ENCODE peak calls at places on chromosome 22, in six cellular contexts. T is neuronal stem cell; Q is NT2/D1; H is mucosa of descending colon; L is GM23248; Z is CD4-positive, CD25-positive, alpha-beta regulatory T cell. Y is an unnamed sample. For H3K36me3, the result is how much of the 10 kb centered on the place peaks cover.

GRCh38 chr22:31084811-31085492 is 3.8 kb downstream of the SMTN start:
- DNase-seq in T (peak), Q (peak), H (peak), L (peak), Z (peak), Y (peak)

GRCh38 chr22:46457502-46458488 is 79.6 kb downstream of the CELSR1 start:
- DNase-seq in T (no peak), Q (no peak), H (no peak), L (peak), Z (no peak), Y (no peak)

GRCh38 chr22:36384766-36385400 is 2.9 kb downstream of the MYH9 start:
- DNase-seq in T (no peak), Q (no peak), H (no peak), L (peak), Z (peak), Y (peak)

GRCh38 chr22:45051946-45052345 is 42.1 kb upstream of the PHF21B start:
- DNase-seq in T (no peak), Q (no peak), H (no peak), L (no peak), Z (no peak), Y (no peak)

GRCh38 chr22:34324763-34325162 is 404.5 kb upstream of the LARGE1 start:
- DNase-seq in T (no peak), Q (no peak), H (no peak), L (no peak), Z (no peak), Y (no peak)

GRCh38 chr22:50581950-50582561 is 593 bp downstream of the CHKB start:
- DNase-seq in T (no peak), Q (no peak), H (no peak), L (peak), Z (peak), Y (no peak)

GRCh38 chr22:27195104-27195503 is 537.7 kb downstream of the MIAT start:
- DNase-seq in T (no peak), Q (no peak), H (peak), L (no peak), Z (no peak), Y (no peak)

GRCh38 chr22:33787645-33788456 is 132.4 kb downstream of the LARGE1 start:
- DNase-seq in T (no peak), Q (no peak), H (no peak), L (no peak), Z (no peak), Y (no peak)

GRCh38 chr22:32558681-32559355 is 84.2 kb downstream of the FBXO7 start:
- DNase-seq in T (no peak), Q (no peak), H (peak), L (peak), Z (no peak), Y (no peak)

GRCh38 chr22:30310881-30311771 is 15.6 kb downstream of the TBC1D10A start:
- DNase-seq in T (no peak), Q (no peak), H (peak), L (peak), Z (no peak), Y (no peak)

GRCh38 chr22:37218399-37218770 is 6.1 kb upstream of the SSTR3 start:
- DNase-seq in T (no peak), Q (no peak), H (no peak), L (no peak), Z (peak), Y (no peak)

GRCh38 chr22:45925811-45926351 is 51.1 kb downstream of the WNT7B start:
- DNase-seq in T (no peak), Q (no peak), H (no peak), L (no peak), Z (no peak), Y (no peak)

GRCh38 chr22:39383841-39384625 is 15.5 kb upstream of the TAB1 start:
- DNase-seq in T (no peak), Q (no peak), H (no peak), L (peak), Z (no peak), Y (no peak)

GRCh38 chr22:38973289-38974169 is 8.6 kb upstream of the APOBEC3B start:
- DNase-seq in T (peak), Q (no peak), H (no peak), L (peak), Z (peak), Y (peak)

GRCh38 chr22:36986242-36986821 is 32.9 kb downstream of the TST start:
- DNase-seq in T (no peak), Q (no peak), H (peak), L (no peak), Z (peak), Y (peak)

GRCh38 chr22:45639747-45640102 is 31.9 kb upstream of the ATXN10 start:
- DNase-seq in T (no peak), Q (no peak), H (no peak), L (no peak), Z (peak), Y (no peak)

GRCh38 chr22:40791241-40791640 is 27.9 kb downstream of the SLC25A17 start:
- DNase-seq in T (no peak), Q (no peak), H (no peak), L (no peak), Z (no peak), Y (peak)

GRCh38 chr22:36606659-36607058 is 77.7 kb upstream of the EIF3D start:
- DNase-seq in T (no peak), Q (no peak), H (no peak), L (no peak), Z (no peak), Y (no peak)

GRCh38 chr22:30747493-30747892 is 52.8 kb downstream of the OSBP2 start:
- DNase-seq in T (no peak), Q (no peak), H (peak), L (no peak), Z (no peak), Y (no peak)

GRCh38 chr22:46436595-46437163 is 100.7 kb downstream of the CELSR1 start:
- DNase-seq in T (no peak), Q (no peak), H (no peak), L (peak), Z (no peak), Y (no peak)

GRCh38 chr22:28951969-28952521 is 68.7 kb downstream of the ZNRF3 start:
- DNase-seq in T (no peak), Q (no peak), H (no peak), L (no peak), Z (no peak), Y (peak)

GRCh38 chr22:42697542-42698013 is 23.1 kb downstream of the A4GALT start:
- DNase-seq in T (no peak), Q (no peak), H (peak), L (peak), Z (no peak), Y (no peak)

GRCh38 chr22:37665487-37665886 is 7.0 kb downstream of the PDXP start:
- DNase-seq in T (no peak), Q (no peak), H (no peak), L (no peak), Z (no peak), Y (no peak)

GRCh38 chr22:25919452-25919851 is 177.5 kb downstream of the MYO18B start:
- DNase-seq in T (no peak), Q (no peak), H (no peak), L (no peak), Z (no peak), Y (no peak)

GRCh38 chr22:46965552-46966494 is 203.4 kb downstream of the TBC1D22A start:
- DNase-seq in T (no peak), Q (no peak), H (no peak), L (no peak), Z (no peak), Y (no peak)

GRCh38 chr22:24875862-24876506 is 70.0 kb downstream of the SGSM1 start:
- DNase-seq in T (peak), Q (peak), H (no peak), L (peak), Z (peak), Y (peak)

GRCh38 chr22:32745251-32745995 is 56.1 kb upstream of the TIMP3 start:
- DNase-seq in T (peak), Q (peak), H (peak), L (peak), Z (no peak), Y (no peak)

GRCh38 chr22:37337204-37337943 is 55.1 kb downstream of the CYTH4 start:
- DNase-seq in T (no peak), Q (no peak), H (no peak), L (peak), Z (no peak), Y (no peak)

GRCh38 chr22:46609175-46609690 is 11.0 kb upstream of the GRAMD4 start:
- DNase-seq in T (no peak), Q (no peak), H (peak), L (no peak), Z (no peak), Y (no peak)

GRCh38 chr22:25827415-25827814 is 85.4 kb downstream of the MYO18B start:
- DNase-seq in T (peak), Q (no peak), H (no peak), L (no peak), Z (no peak), Y (no peak)

GRCh38 chr22:21641795-21642583 is at the start of gene SDF2L1:
- DNase-seq in T (peak), Q (peak), H (peak), L (peak), Z (peak), Y (peak)

GRCh38 chr22:21641417-21641794 is 696 bp upstream of the SDF2L1 start:
- DNase-seq in T (no peak), Q (no peak), H (peak), L (peak), Z (no peak), Y (peak)

GRCh38 chr22:21640810-21641209 is 1.3 kb upstream of the SDF2L1 start:
- DNase-seq in T (no peak), Q (no peak), H (no peak), L (no peak), Z (no peak), Y (no peak)

GRCh38 chr22:21642584-21643448 is 714 bp downstream of the SDF2L1 start:
- DNase-seq in T (no peak), Q (no peak), H (peak), L (peak), Z (peak), Y (peak)

GRCh38 chr22:21643533-21644357 is 1.6 kb downstream of the SDF2L1 start:
- DNase-seq in T (no peak), Q (no peak), H (no peak), L (no peak), Z (no peak), Y (no peak)
- H3K4me3 ChIP-seq in T (peak), Q (peak), H (no peak), L (peak), Z (no peak), Y (peak)

GRCh38 chr22:43926349-43926710 is 2.7 kb downstream of the PNPLA3 start:
- DNase-seq in T (no peak), Q (no peak), H (no peak), L (no peak), Z (no peak), Y (no peak)

GRCh38 chr22:43931771-43932170 is 8.2 kb downstream of the PNPLA3 start:
- DNase-seq in T (no peak), Q (no peak), H (no peak), L (no peak), Z (no peak), Y (no peak)

GRCh38 chr22:43925433-43926348 is 2.1 kb downstream of the PNPLA3 start:
- DNase-seq in T (peak), Q (no peak), H (no peak), L (no peak), Z (no peak), Y (peak)

GRCh38 chr22:43923631-43924548 is at the start of gene PNPLA3:
- DNase-seq in T (peak), Q (peak), H (peak), L (peak), Z (peak), Y (peak)

DNA sequence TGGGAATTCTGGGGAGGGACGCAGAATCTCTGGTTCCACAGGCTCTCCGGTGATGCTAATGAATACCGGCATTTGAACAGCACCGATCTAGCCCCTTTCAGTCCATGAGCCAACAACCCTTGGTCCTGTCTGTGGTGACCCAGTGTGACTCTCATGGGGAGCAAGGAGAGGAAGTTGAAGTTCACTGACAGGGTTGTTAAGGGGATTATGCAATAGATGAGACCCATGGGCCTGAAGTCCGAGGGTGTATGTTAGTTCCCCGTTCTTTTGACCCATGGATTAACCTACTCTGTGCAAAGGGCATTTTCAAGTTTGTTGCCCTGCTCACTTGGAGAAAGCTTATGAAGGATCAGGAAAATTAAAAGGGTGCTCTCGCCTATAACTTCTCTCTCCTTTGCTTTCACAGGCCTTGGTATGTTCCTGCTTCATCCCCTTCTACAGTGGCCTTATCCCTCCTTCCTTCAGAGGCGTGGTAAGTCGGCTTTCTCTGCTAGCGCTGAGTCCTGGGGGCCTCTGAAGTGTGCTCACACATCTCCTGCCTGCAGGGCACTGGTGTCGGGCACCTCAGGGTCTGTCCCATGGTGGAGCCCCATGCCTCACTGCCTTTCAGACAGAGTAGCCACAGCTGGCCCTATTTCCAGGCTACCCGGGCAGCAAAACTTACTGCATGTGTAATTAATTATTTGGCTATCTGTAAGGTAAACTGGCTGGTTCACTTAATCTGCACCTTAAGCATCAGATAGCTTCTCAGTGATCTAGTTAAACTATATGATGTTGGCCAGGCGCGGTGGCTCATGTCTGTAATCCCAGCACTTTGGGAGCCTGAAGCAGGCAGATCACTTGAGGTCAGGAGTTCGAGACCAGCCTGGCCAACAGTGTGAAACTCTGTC is 5.1 kb downstream of the PNPLA3 start:
- DNase-seq in T (no peak), Q (no peak), H (no peak), L (no peak), Z (no peak), Y (no peak)
- H3K36me3 ChIP-seq in T (half or more), Q (half or more), H (under half), L (under half), Z (under half), Y (under half)

GRCh38 chr22:49269371-49269770 is 558.3 kb downstream of the BRD1 start:
- DNase-seq in T (no peak), Q (peak), H (no peak), L (no peak), Z (no peak), Y (no peak)

GRCh38 chr22:49268924-49269323 is 558.7 kb downstream of the BRD1 start:
- DNase-seq in T (no peak), Q (no peak), H (no peak), L (no peak), Z (no peak), Y (no peak)

GRCh38 chr22:49264696-49265095 is 563.0 kb downstream of the BRD1 start:
- DNase-seq in T (no peak), Q (no peak), H (no peak), L (no peak), Z (no peak), Y (no peak)

GRCh38 chr22:49267996-49268395 is 559.7 kb downstream of the BRD1 start:
- DNase-seq in T (no peak), Q (no peak), H (no peak), L (no peak), Z (no peak), Y (no peak)

GRCh38 chr22:49266561-49267519 is 560.8 kb downstream of the BRD1 start:
- DNase-seq in T (no peak), Q (no peak), H (no peak), L (no peak), Z (no peak), Y (no peak)
- H3K4me3 ChIP-seq in T (no peak), Q (no peak), H (no peak), L (no peak), Z (no peak), Y (no peak)

GRCh38 chr22:23257889-23258825 is 77.8 kb downstream of the BCR start:
- DNase-seq in T (no peak), Q (no peak), H (no peak), L (no peak), Z (no peak), Y (no peak)

GRCh38 chr22:23256138-23256932 is 76.0 kb downstream of the BCR start:
- DNase-seq in T (no peak), Q (no peak), H (no peak), L (no peak), Z (no peak), Y (no peak)

GRCh38 chr22:23256986-23257888 is 76.9 kb downstream of the BCR start:
- DNase-seq in T (no peak), Q (no peak), H (peak), L (peak), Z (no peak), Y (no peak)

GRCh38 chr22:23253475-23254055 is 73.3 kb downstream of the BCR start:
- DNase-seq in T (no peak), Q (no peak), H (no peak), L (no peak), Z (no peak), Y (no peak)

DNA sequence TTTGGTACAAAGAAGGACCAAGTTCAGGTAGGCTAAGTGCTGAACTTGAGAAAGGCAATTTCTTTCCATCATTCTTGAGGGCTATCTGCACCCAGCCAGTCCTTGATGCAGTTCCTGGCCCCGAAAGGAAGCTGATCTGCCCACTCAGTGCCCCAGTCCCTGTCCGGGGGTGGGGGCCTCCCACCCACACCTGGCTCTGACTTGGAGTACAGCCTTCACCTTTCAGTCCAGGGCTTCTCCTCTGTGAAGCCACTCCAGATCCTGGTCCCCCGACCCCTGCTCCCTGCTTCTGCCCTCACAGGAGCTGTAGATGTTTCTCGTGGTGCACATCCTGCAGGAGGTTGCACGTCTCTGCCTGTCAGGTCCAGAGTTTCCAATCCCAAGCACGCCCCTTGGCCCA is 75.2 kb downstream of the BCR start:
- DNase-seq in T (no peak), Q (no peak), H (no peak), L (no peak), Z (no peak), Y (no peak)
- H3K36me3 ChIP-seq in T (half or more), Q (half or more), H (under half), L (under half), Z (under half), Y (under half)

Y was measured in HAP-1.